ENCODE peak calls at places on chromosome 9, in six cellular contexts. N is CD8-positive, alpha-beta T cell; U is cardiac fibroblast; S is neural crest cell; O is nephron progenitor cell; B is AG10803. C is an unnamed sample.

GRCh38 chr9:96382175-96382574 is 1.3 kb downstream of the SLC35D2 start:
- DNase-seq in N (no peak), B (peak; percentile 11), S (no peak), O (no peak), U (no peak), C (no peak)

GRCh38 chr9:124357591-124358361 is 57.5 kb downstream of the PSMB7 start:
- DNase-seq in N (no peak), S (no peak), O (no peak), B (no peak), U (no peak), C (no peak)

GRCh38 chr9:127121628-127122175 is 733 bp downstream of the ANGPTL2 start:
- DNase-seq in S (peak; percentile 6), B (peak; percentile 38), U (peak; percentile 46), O (peak; percentile 29), N (no peak), C (no peak)

GRCh38 chr9:117413346-117414219 is 1.3 kb downstream of the ASTN2 start:
- DNase-seq in B (no peak), N (no peak), U (no peak), O (peak; percentile 70), S (peak; percentile 36), C (peak; percentile 84)

GRCh38 chr9:92763721-92764380 is 782 bp downstream of the BICD2 start:
- DNase-seq in B (no peak), U (no peak), N (peak; percentile 47), S (peak; percentile 34), O (peak; percentile 73), C (peak; percentile 79)

GRCh38 chr9:121538221-121538620 is 38.6 kb upstream of the GGTA1 start:
- DNase-seq in B (no peak), O (no peak), U (no peak), S (no peak), N (no peak), C (no peak)

GRCh38 chr9:130045657-130046450 is 2.9 kb upstream of the FNBP1 start:
- DNase-seq in U (no peak), S (no peak), O (no peak), B (no peak), N (no peak), C (no peak)

GRCh38 chr9:93826209-93826608 is 128.9 kb downstream of the BARX1 start:
- DNase-seq in O (no peak), N (peak; percentile 41), U (no peak), S (no peak), B (no peak), C (no peak)

GRCh38 chr9:30329441-30329840 is 2055.0 kb upstream of the ACO1 start:
- DNase-seq in O (no peak), U (no peak), B (no peak), N (no peak), S (no peak), C (no peak)

GRCh38 chr9:86792136-86792535 is 155.2 kb downstream of the GAS1 start:
- DNase-seq in U (no peak), N (no peak), O (no peak), S (no peak), B (no peak), C (no peak)

DNA sequence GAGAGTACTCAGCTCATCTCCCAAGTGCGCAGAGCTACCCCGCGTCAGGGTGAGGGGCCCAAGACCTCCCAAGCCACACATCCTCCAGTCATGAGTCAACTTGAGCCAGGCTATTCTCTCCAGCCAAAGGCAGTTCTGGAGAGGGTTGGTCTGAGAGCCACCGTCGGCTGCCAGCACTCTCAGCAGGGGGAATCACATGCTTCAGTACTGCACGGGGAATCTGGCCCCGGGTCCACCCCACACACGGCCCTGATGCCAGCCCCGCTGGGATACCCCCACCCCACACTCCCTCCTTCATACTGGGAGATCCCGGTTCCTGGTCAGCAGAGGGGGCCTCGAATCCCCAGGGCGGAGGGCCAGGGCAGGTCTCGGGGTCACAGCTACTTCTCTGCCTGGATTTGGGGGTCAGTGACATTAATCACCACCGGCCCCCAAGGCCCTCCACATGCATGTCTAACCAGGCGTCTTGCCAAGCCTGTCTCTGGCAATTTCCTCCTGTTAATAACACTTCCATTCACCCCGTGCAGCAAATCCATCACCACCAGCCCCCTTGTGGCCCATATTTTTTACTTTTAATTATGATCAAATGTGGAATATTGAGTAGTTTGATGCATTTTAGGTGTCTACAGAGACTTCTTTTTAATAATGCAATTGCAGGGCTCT is 102.9 kb upstream of the PPP1R26 start:
- DNase-seq in U (no peak), N (no peak), S (no peak), O (no peak), B (no peak), C (no peak)
- TF ChIP-seq CTCF in U (no peak), N (no peak), S (no peak), O (no peak), B (no peak), C (no peak)

GRCh38 chr9:34510506-34511159 is 12.2 kb downstream of the ENHO start:
- DNase-seq in B (no peak), O (no peak), S (no peak), U (no peak), N (no peak), C (no peak)
- TF ChIP-seq CTCF in B (no peak), O (no peak), S (no peak), U (no peak), N (no peak), C (no peak)

GRCh38 chr9:108933641-108934322 is at the start of gene ELP1:
- DNase-seq in S (peak; percentile 91), N (peak; percentile 94), B (peak; percentile 93), O (peak; percentile 96), U (peak; percentile 95), C (peak; percentile 97)
- TF ChIP-seq CTCF in S (no peak), N (no peak), B (peak; percentile 38), O (no peak), U (peak; percentile 39), C (no peak)

DNA sequence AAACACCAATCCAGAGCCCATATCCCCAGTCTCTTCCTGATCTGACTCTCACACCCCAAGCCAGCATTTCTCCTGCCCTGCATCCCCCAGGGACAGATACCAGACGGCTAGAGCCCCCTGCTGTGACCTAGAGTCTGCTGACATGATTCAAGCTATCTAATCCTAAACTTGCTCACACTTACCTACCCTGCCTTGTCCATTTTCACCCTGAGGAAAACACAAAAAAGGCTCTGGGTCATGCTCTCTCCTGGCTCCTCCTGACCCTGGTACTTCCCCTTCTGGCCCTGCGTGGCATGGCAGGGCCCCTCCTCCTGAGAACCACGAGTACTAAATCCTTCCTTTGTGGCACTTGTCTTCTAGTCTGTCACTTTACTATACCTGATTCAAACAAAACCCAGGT is 2.8 kb upstream of the ARRDC1 start:
- DNase-seq in U (no peak), S (no peak), N (no peak), B (no peak), O (no peak), C (no peak)
- TF ChIP-seq CTCF in U (no peak), S (no peak), N (no peak), B (no peak), O (no peak), C (no peak)

GRCh38 chr9:89179535-89179919 is 909 bp upstream of the SHC3 start:
- DNase-seq in U (peak; percentile 72), B (peak; percentile 56), S (no peak), O (peak; percentile 11), N (no peak), C (peak; percentile 35)

GRCh38 chr9:89179920-89180667 is 1.5 kb upstream of the SHC3 start:
- DNase-seq in U (peak; percentile 96), B (peak; percentile 94), S (peak; percentile 77), N (no peak), O (peak; percentile 79), C (peak; percentile 91)

GRCh38 chr9:89185980-89186379 is 7.4 kb upstream of the SHC3 start:
- DNase-seq in U (peak; percentile 37), B (no peak), S (peak; percentile 42), N (no peak), O (peak; percentile 73), C (no peak)

GRCh38 chr9:89182369-89182768 is 3.8 kb upstream of the SHC3 start:
- DNase-seq in S (no peak), U (no peak), B (no peak), N (no peak), O (no peak), C (no peak)

DNA sequence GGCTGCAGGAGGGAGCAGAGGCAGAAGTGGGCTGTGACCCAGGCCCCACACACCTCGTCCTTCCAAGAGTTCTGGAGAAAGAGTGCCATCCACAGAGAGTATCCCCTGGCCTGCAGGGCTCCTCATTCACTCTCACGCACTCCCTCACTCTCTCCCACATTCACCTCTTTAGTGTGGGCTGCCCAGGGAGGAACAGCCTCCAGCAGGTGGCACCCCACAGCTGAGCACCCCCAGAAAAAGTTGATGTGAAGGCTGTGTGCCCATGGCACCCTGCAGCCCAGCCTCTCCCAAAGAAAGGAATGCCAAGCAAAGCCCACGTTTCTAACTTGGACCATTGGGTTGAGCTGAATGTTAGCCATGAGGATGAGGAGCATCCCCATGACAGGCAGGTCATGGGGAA is 4.5 kb upstream of the SHC3 start:
- DNase-seq in B (no peak), U (no peak), O (no peak), N (no peak), S (no peak), C (no peak)
- TF ChIP-seq CTCF in B (no peak), U (no peak), O (no peak), N (no peak), S (no peak), C (no peak)

GRCh38 chr9:107627771-107628170 is 138.2 kb upstream of the KLF4 start:
- DNase-seq in U (no peak), N (no peak), S (no peak), B (no peak), O (no peak), C (no peak)
- TF ChIP-seq CTCF in U (no peak), N (no peak), S (no peak), B (no peak), O (no peak), C (no peak)

C was measured in glutamatergic neuron.